ENCODE peak calls at places on chromosomes 4 and X, in five cellular contexts. One of them, this sample, is unnamed.

GRCh38 chrX:150856101-150856500 is 42.4 kb downstream of the CD99L2 start:
- ATAC-seq in left colon: no peak
- ATAC-seq in activated T-cell treated with anti-CD3 and anti-CD28 coated beads, Interleukin-2, amount 50 U/mL, for 4 hours: no peak
- ATAC-seq in right cardiac atrium: no peak
- ATAC-seq in sciatic nerve: no peak
- ATAC-seq in this sample: no peak

GRCh38 chr4:56424697-56425514 is 10.5 kb downstream of the PPAT start:
- ATAC-seq in left colon: no peak
- ATAC-seq in activated T-cell treated with anti-CD3 and anti-CD28 coated beads, Interleukin-2, amount 50 U/mL, for 4 hours: no peak
- ATAC-seq in right cardiac atrium: no peak
- ATAC-seq in sciatic nerve: no peak
- ATAC-seq in this sample: no peak

GRCh38 chrX:13112499-13112898 is 68.1 kb upstream of the FAM9C start:
- ATAC-seq in left colon: no peak
- ATAC-seq in activated T-cell treated with anti-CD3 and anti-CD28 coated beads, Interleukin-2, amount 50 U/mL, for 4 hours: no peak
- ATAC-seq in right cardiac atrium: no peak
- ATAC-seq in sciatic nerve: no peak
- ATAC-seq in this sample: no peak

GRCh38 chr4:139562067-139562684 is 6.2 kb upstream of the SETD7 start:
- ATAC-seq in left colon: no peak
- ATAC-seq in activated T-cell treated with anti-CD3 and anti-CD28 coated beads, Interleukin-2, amount 50 U/mL, for 4 hours: no peak
- ATAC-seq in right cardiac atrium: no peak
- ATAC-seq in sciatic nerve: no peak
- ATAC-seq in this sample: peak; percentile 71

GRCh38 chr4:37528161-37528560 is 158.0 kb downstream of the RELL1 start:
- ATAC-seq in left colon: peak; percentile 86
- ATAC-seq in activated T-cell treated with anti-CD3 and anti-CD28 coated beads, Interleukin-2, amount 50 U/mL, for 4 hours: no peak
- ATAC-seq in right cardiac atrium: no peak
- ATAC-seq in sciatic nerve: peak; percentile 83
- ATAC-seq in this sample: no peak

GRCh38 chr4:97153042-97153441 is 990.2 kb downstream of the STPG2 start:
- ATAC-seq in left colon: peak; percentile 60
- ATAC-seq in activated T-cell treated with anti-CD3 and anti-CD28 coated beads, Interleukin-2, amount 50 U/mL, for 4 hours: no peak
- ATAC-seq in right cardiac atrium: no peak
- ATAC-seq in sciatic nerve: no peak
- ATAC-seq in this sample: no peak

GRCh38 chr4:12957108-12957507 is 527.0 kb downstream of the RAB28 start:
- ATAC-seq in left colon: no peak
- ATAC-seq in activated T-cell treated with anti-CD3 and anti-CD28 coated beads, Interleukin-2, amount 50 U/mL, for 4 hours: no peak
- ATAC-seq in right cardiac atrium: no peak
- ATAC-seq in sciatic nerve: no peak
- ATAC-seq in this sample: no peak

GRCh38 chrX:153488231-153488914 is 6.4 kb upstream of the BGN start:
- ATAC-seq in left colon: no peak
- ATAC-seq in activated T-cell treated with anti-CD3 and anti-CD28 coated beads, Interleukin-2, amount 50 U/mL, for 4 hours: no peak
- ATAC-seq in right cardiac atrium: peak; percentile 77
- ATAC-seq in sciatic nerve: peak; percentile 55
- ATAC-seq in this sample: no peak

GRCh38 chr4:123286903-123287466 is 109.6 kb upstream of the SPRY1 start:
- ATAC-seq in left colon: no peak
- ATAC-seq in activated T-cell treated with anti-CD3 and anti-CD28 coated beads, Interleukin-2, amount 50 U/mL, for 4 hours: no peak
- ATAC-seq in right cardiac atrium: no peak
- ATAC-seq in sciatic nerve: no peak
- ATAC-seq in this sample: no peak

GRCh38 chr4:87540176-87541058 is 11.2 kb upstream of the SPARCL1 start:
- ATAC-seq in left colon: no peak
- ATAC-seq in activated T-cell treated with anti-CD3 and anti-CD28 coated beads, Interleukin-2, amount 50 U/mL, for 4 hours: no peak
- ATAC-seq in right cardiac atrium: peak; percentile 93
- ATAC-seq in sciatic nerve: peak; percentile 92
- ATAC-seq in this sample: no peak

GRCh38 chrX:130672214-130672613 is 230.8 kb downstream of the ENOX2 start:
- ATAC-seq in left colon: no peak
- ATAC-seq in activated T-cell treated with anti-CD3 and anti-CD28 coated beads, Interleukin-2, amount 50 U/mL, for 4 hours: no peak
- ATAC-seq in right cardiac atrium: no peak
- ATAC-seq in sciatic nerve: no peak
- ATAC-seq in this sample: no peak